ENCODE peak calls at places on chromosomes 4 and X, in four cellular contexts. H, T, A and G are unnamed samples.

GRCh38 chr4:159445671-159446070 is 342.8 kb downstream of the RAPGEF2 start:
- DNase-seq in H (no peak), T (no peak), A (peak), G (no peak)

GRCh38 chr4:168618577-168619265 is 121.9 kb downstream of the PALLD start:
- DNase-seq in H (no peak), T (no peak), A (peak), G (no peak)

GRCh38 chrX:104864296-104864695 is 298.3 kb downstream of the IL1RAPL2 start:
- DNase-seq in H (no peak), T (no peak), A (no peak), G (no peak)

GRCh38 chrX:107493141-107493540 is 43.7 kb downstream of the FRMPD3 start:
- DNase-seq in H (no peak), T (no peak), A (no peak), G (no peak)

GRCh38 chrX:48761674-48762471 is at the start of gene GLOD5:
- DNase-seq in H (peak), T (peak), A (no peak), G (no peak)

GRCh38 chr4:92059615-92060014 is 244.2 kb upstream of the GRID2 start:
- DNase-seq in H (no peak), T (no peak), A (no peak), G (no peak)

GRCh38 chr4:1809754-1810502 is 16.8 kb downstream of the FGFR3 start:
- DNase-seq in H (peak), T (peak), A (no peak), G (no peak)

GRCh38 chr4:15233626-15234025 is 194.2 kb upstream of the C1QTNF7 start:
- DNase-seq in H (no peak), T (no peak), A (no peak), G (no peak)

GRCh38 chr4:121951570-121952110 is at the start of gene TRPC3:
- DNase-seq in H (peak), T (peak), A (no peak), G (no peak)

GRCh38 chr4:10157478-10158354 is 41.1 kb upstream of the WDR1 start:
- DNase-seq in H (peak), T (peak), A (peak), G (peak)

GRCh38 chr4:24211821-24212220 is 322.0 kb upstream of the PPARGC1A start:
- DNase-seq in H (no peak), T (no peak), A (no peak), G (no peak)

GRCh38 chr4:185470503-185471195 is 884 bp downstream of the CCDC110 start:
- DNase-seq in H (peak), T (peak), A (no peak), G (no peak)

GRCh38 chr4:139835006-139835405 is 169.4 kb downstream of the MGST2 start:
- DNase-seq in H (no peak), T (no peak), A (no peak), G (no peak)

GRCh38 chrX:88425739-88426138 is 321.3 kb upstream of the CPXCR1 start:
- DNase-seq in H (no peak), T (no peak), A (no peak), G (no peak)

GRCh38 chr4:5497489-5497888 is 210.9 kb downstream of the EVC2 start:
- DNase-seq in H (no peak), T (no peak), A (no peak), G (no peak)

GRCh38 chr4:32133734-32134133 is 1413.6 kb downstream of the PCDH7 start:
- DNase-seq in H (no peak), T (no peak), A (no peak), G (no peak)

GRCh38 chrX:79524642-79525041 is 157.5 kb upstream of the ITM2A start:
- DNase-seq in H (no peak), T (no peak), A (no peak), G (no peak)

GRCh38 chr4:167555338-167556022 is 321.2 kb upstream of the SPOCK3 start:
- DNase-seq in H (no peak), T (no peak), A (no peak), G (no peak)